ENCODE peak calls at places on chromosomes 16 and 17, in seven cellular contexts. One of them, this sample, is unnamed.

GRCh38 chr16:58105619-58106018 is 23.6 kb downstream of the CFAP20 start:
- DNase-seq in naive thymus-derived CD4-positive, alpha-beta T cell: no peak
- DNase-seq in NAMALWA: no peak
- DNase-seq in GM23248: peak
- DNase-seq in NCI-H1048: no peak
- DNase-seq in mucosa of gallbladder: no peak
- DNase-seq in HFFc6: no peak
- DNase-seq in this sample: no peak

GRCh38 chr16:81562926-81563325 is 118.3 kb downstream of the CMIP start:
- DNase-seq in naive thymus-derived CD4-positive, alpha-beta T cell: no peak
- DNase-seq in NAMALWA: no peak
- DNase-seq in GM23248: no peak
- DNase-seq in NCI-H1048: no peak
- DNase-seq in mucosa of gallbladder: no peak
- DNase-seq in HFFc6: no peak
- DNase-seq in this sample: no peak

GRCh38 chr16:89210904-89211515 is 6.5 kb upstream of the ZNF778 start:
- DNase-seq in naive thymus-derived CD4-positive, alpha-beta T cell: no peak
- DNase-seq in NAMALWA: peak
- DNase-seq in GM23248: peak
- DNase-seq in NCI-H1048: no peak
- DNase-seq in mucosa of gallbladder: no peak
- DNase-seq in HFFc6: no peak
- DNase-seq in this sample: no peak

GRCh38 chr16:17225551-17225950 is 245.2 kb downstream of the XYLT1 start:
- DNase-seq in naive thymus-derived CD4-positive, alpha-beta T cell: no peak
- DNase-seq in NAMALWA: no peak
- DNase-seq in GM23248: peak
- DNase-seq in NCI-H1048: no peak
- DNase-seq in mucosa of gallbladder: no peak
- DNase-seq in HFFc6: no peak
- DNase-seq in this sample: no peak

GRCh38 chr16:68003031-68003430 is 3.7 kb upstream of the DPEP2 start:
- DNase-seq in naive thymus-derived CD4-positive, alpha-beta T cell: no peak
- DNase-seq in NAMALWA: no peak
- DNase-seq in GM23248: peak
- DNase-seq in NCI-H1048: no peak
- DNase-seq in mucosa of gallbladder: no peak
- DNase-seq in HFFc6: no peak
- DNase-seq in this sample: no peak

GRCh38 chr16:85148959-85149358 is 36.7 kb upstream of the CIBAR2 start:
- DNase-seq in naive thymus-derived CD4-positive, alpha-beta T cell: no peak
- DNase-seq in NAMALWA: no peak
- DNase-seq in GM23248: peak
- DNase-seq in NCI-H1048: no peak
- DNase-seq in mucosa of gallbladder: peak
- DNase-seq in HFFc6: peak
- DNase-seq in this sample: no peak

GRCh38 chr17:82145550-82146165 is 47.6 kb upstream of the FASN start:
- DNase-seq in naive thymus-derived CD4-positive, alpha-beta T cell: no peak
- DNase-seq in NAMALWA: no peak
- DNase-seq in GM23248: no peak
- DNase-seq in NCI-H1048: no peak
- DNase-seq in mucosa of gallbladder: no peak
- DNase-seq in HFFc6: no peak
- DNase-seq in this sample: no peak

GRCh38 chr17:41406205-41406604 is 8.8 kb upstream of the KRT31 start:
- DNase-seq in naive thymus-derived CD4-positive, alpha-beta T cell: no peak
- DNase-seq in NAMALWA: no peak
- DNase-seq in GM23248: no peak
- DNase-seq in NCI-H1048: no peak
- DNase-seq in mucosa of gallbladder: no peak
- DNase-seq in HFFc6: peak
- DNase-seq in this sample: no peak

GRCh38 chr16:66935319-66936011 is at the start of gene CES2:
- DNase-seq in naive thymus-derived CD4-positive, alpha-beta T cell: no peak
- DNase-seq in NAMALWA: no peak
- DNase-seq in GM23248: peak
- DNase-seq in NCI-H1048: no peak
- DNase-seq in mucosa of gallbladder: peak
- DNase-seq in HFFc6: peak
- DNase-seq in this sample: no peak

GRCh38 chr16:85245307-85246172 is 133.3 kb upstream of the CIBAR2 start:
- DNase-seq in naive thymus-derived CD4-positive, alpha-beta T cell: peak
- DNase-seq in NAMALWA: peak
- DNase-seq in GM23248: peak
- DNase-seq in NCI-H1048: peak
- DNase-seq in mucosa of gallbladder: peak
- DNase-seq in HFFc6: peak
- DNase-seq in this sample: peak

GRCh38 chr17:44345497-44346026 is 460 bp downstream of the GRN start:
- DNase-seq in naive thymus-derived CD4-positive, alpha-beta T cell: peak
- DNase-seq in NAMALWA: peak
- DNase-seq in GM23248: peak
- DNase-seq in NCI-H1048: no peak
- DNase-seq in mucosa of gallbladder: peak
- DNase-seq in HFFc6: peak
- DNase-seq in this sample: peak

GRCh38 chr16:85436636-85437160 is 176.4 kb upstream of the GSE1 start:
- DNase-seq in naive thymus-derived CD4-positive, alpha-beta T cell: no peak
- DNase-seq in NAMALWA: no peak
- DNase-seq in GM23248: peak
- DNase-seq in NCI-H1048: no peak
- DNase-seq in mucosa of gallbladder: no peak
- DNase-seq in HFFc6: no peak
- DNase-seq in this sample: no peak

GRCh38 chr17:66960623-66961022 is 3.9 kb upstream of the CACNG4 start:
- DNase-seq in naive thymus-derived CD4-positive, alpha-beta T cell: no peak
- DNase-seq in NAMALWA: no peak
- DNase-seq in GM23248: no peak
- DNase-seq in NCI-H1048: no peak
- DNase-seq in mucosa of gallbladder: no peak
- DNase-seq in HFFc6: no peak
- DNase-seq in this sample: no peak

GRCh38 chr16:11224894-11225676 is 30.9 kb downstream of the SOCS1 start:
- DNase-seq in naive thymus-derived CD4-positive, alpha-beta T cell: peak
- DNase-seq in NAMALWA: peak
- DNase-seq in GM23248: no peak
- DNase-seq in NCI-H1048: no peak
- DNase-seq in mucosa of gallbladder: peak
- DNase-seq in HFFc6: no peak
- DNase-seq in this sample: peak